ENCODE peak calls at places on chromosomes 16 and 17, in ten cellular contexts. O, N, R, C, Y, E, K, U, B and W are unnamed samples.

GRCh38 chr17:31740611-31741082 is 118.4 kb downstream of the COPRS start:
- DNase-seq in O (no peak), N (no peak), R (peak; percentile 76), C (no peak), Y (no peak), E (peak; percentile 91), K (no peak), U (no peak), B (no peak), W (no peak)

GRCh38 chr16:49459953-49460735 is 86.5 kb downstream of the C16orf78 start:
- DNase-seq in O (no peak), N (no peak), R (no peak), C (no peak), Y (peak; percentile 11), E (no peak), K (no peak), U (peak; percentile 1), B (no peak), W (no peak)

GRCh38 chr16:14600164-14600563 is 29.9 kb downstream of the PARN start:
- DNase-seq in O (no peak), N (peak; percentile 12), R (no peak), C (peak; percentile 17), Y (no peak), E (peak; percentile 41), K (peak; percentile 34), U (no peak), B (peak; percentile 59), W (no peak)

GRCh38 chr16:48526958-48527331 is 83.0 kb downstream of the N4BP1 start:
- DNase-seq in O (no peak), N (no peak), R (no peak), C (no peak), Y (no peak), E (no peak), K (no peak), U (no peak), B (no peak), W (peak; percentile 56)

GRCh38 chr17:82949984-82950383 is 110.2 kb upstream of the ZNF750 start:
- DNase-seq in O (no peak), N (no peak), R (no peak), C (no peak), Y (no peak), E (no peak), K (no peak), U (no peak), B (no peak), W (no peak)

GRCh38 chr16:77825196-77825595 is 36.8 kb downstream of the VAT1L start:
- DNase-seq in O (no peak), N (no peak), R (no peak), C (no peak), Y (no peak), E (no peak), K (no peak), U (no peak), B (no peak), W (no peak)

GRCh38 chr16:80122155-80122554 is 418.6 kb upstream of the DYNLRB2 start:
- DNase-seq in O (no peak), N (no peak), R (no peak), C (no peak), Y (no peak), E (no peak), K (no peak), U (peak; percentile 45), B (no peak), W (no peak)

GRCh38 chr16:19837331-19837943 is 47.2 kb downstream of the GPRC5B start:
- DNase-seq in O (no peak), N (no peak), R (no peak), C (no peak), Y (no peak), E (no peak), K (peak; percentile 80), U (no peak), B (no peak), W (no peak)

GRCh38 chr17:42521666-42522262 is 14.3 kb upstream of the NAGLU start:
- DNase-seq in O (no peak), N (no peak), R (no peak), C (no peak), Y (no peak), E (no peak), K (no peak), U (no peak), B (no peak), W (no peak)

GRCh38 chr17:42520540-42520951 is 15.5 kb upstream of the NAGLU start:
- DNase-seq in O (no peak), N (no peak), R (no peak), C (no peak), Y (no peak), E (no peak), K (peak; percentile 36), U (no peak), B (no peak), W (no peak)

GRCh38 chr17:42522263-42522790 is 13.7 kb upstream of the NAGLU start:
- DNase-seq in O (no peak), N (no peak), R (no peak), C (no peak), Y (no peak), E (no peak), K (no peak), U (no peak), B (no peak), W (no peak)

GRCh38 chr17:42521036-42521435 is 15.0 kb upstream of the NAGLU start:
- DNase-seq in O (no peak), N (no peak), R (no peak), C (no peak), Y (no peak), E (no peak), K (no peak), U (no peak), B (no peak), W (no peak)

DNA sequence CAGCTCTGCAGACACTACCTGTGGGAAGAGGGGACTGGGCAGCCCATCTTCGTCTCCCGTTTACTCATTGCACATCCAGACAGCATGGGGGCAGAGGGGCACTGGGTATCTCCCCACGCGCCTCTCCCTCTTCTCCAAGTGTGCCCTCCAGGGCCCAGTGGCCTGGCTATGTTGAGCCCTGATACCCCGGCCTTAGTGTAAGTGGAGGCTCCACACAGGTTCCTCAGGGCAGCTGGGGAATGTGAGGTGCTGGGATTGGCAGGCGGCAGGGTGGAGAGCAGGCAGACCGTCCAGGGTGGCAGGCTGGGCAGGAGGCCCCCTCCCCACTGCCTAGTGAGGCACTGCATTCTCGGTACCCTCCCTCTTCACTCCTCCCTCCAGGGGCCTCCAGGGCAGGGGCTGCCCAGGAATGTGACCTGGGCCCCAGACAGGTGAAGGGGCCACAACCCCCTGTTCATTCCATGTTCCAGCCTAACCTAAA is 13.2 kb upstream of the NAGLU start:
- DNase-seq in O (no peak), N (no peak), R (no peak), C (no peak), Y (no peak), E (no peak), K (no peak), U (no peak), B (no peak), W (no peak)
- H3K27ac ChIP-seq in O (no peak overlapping the region), N (no peak overlapping the region), R (peak overlapping the region; percentile 100), C (peak overlapping the region; percentile 97), Y (no peak overlapping the region), E (peak overlapping the region; percentile 99), K (no peak overlapping the region), U (peak overlapping the region; percentile 95), B (peak overlapping the region; percentile 95), W (peak overlapping the region; percentile 97)

GRCh38 chr16:24978370-24978914 is 36.7 kb downstream of the ARHGAP17 start:
- DNase-seq in O (no peak), N (no peak), R (no peak), C (no peak), Y (no peak), E (no peak), K (no peak), U (no peak), B (no peak), W (peak; percentile 39)

GRCh38 chr16:24976061-24976779 is 38.9 kb downstream of the ARHGAP17 start:
- DNase-seq in O (no peak), N (no peak), R (no peak), C (no peak), Y (no peak), E (no peak), K (no peak), U (no peak), B (no peak), W (no peak)

GRCh38 chr16:24976971-24977672 is 38.0 kb downstream of the ARHGAP17 start:
- DNase-seq in O (no peak), N (no peak), R (no peak), C (no peak), Y (no peak), E (no peak), K (no peak), U (no peak), B (no peak), W (no peak)

GRCh38 chr16:24975428-24975889 is 39.7 kb downstream of the ARHGAP17 start:
- DNase-seq in O (no peak), N (no peak), R (no peak), C (no peak), Y (no peak), E (peak; percentile 66), K (no peak), U (no peak), B (peak; percentile 19), W (peak; percentile 11)

DNA sequence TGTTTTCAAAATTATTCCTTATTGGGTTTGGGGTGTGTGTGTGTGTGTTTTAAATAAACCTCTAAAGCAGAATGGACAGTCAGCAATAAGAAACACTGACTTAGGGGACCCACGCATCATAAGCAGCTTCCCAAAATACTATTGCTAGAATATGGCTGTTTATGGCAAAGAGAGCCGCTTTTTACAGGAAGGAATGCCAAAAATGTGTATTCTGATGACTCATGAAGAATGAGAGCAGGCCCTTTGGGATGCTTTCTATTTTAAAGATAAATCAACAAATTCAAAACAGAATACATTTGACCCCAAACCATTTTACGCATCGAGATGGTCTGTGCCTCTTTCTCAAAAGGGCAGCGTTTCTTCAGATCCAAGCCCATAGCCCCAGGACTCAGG is 37.5 kb downstream of the ARHGAP17 start:
- DNase-seq in O (no peak), N (no peak), R (peak; percentile 48), C (no peak), Y (no peak), E (peak; percentile 83), K (no peak), U (no peak), B (peak; percentile 27), W (no peak)
- H3K4me3 ChIP-seq in O (no peak overlapping the region), N (no peak overlapping the region), R (no peak overlapping the region), C (no peak overlapping the region), Y (no peak overlapping the region), E (no peak overlapping the region), K (no peak overlapping the region), U (no peak overlapping the region), B (no peak overlapping the region), W (no peak overlapping the region)

DNA sequence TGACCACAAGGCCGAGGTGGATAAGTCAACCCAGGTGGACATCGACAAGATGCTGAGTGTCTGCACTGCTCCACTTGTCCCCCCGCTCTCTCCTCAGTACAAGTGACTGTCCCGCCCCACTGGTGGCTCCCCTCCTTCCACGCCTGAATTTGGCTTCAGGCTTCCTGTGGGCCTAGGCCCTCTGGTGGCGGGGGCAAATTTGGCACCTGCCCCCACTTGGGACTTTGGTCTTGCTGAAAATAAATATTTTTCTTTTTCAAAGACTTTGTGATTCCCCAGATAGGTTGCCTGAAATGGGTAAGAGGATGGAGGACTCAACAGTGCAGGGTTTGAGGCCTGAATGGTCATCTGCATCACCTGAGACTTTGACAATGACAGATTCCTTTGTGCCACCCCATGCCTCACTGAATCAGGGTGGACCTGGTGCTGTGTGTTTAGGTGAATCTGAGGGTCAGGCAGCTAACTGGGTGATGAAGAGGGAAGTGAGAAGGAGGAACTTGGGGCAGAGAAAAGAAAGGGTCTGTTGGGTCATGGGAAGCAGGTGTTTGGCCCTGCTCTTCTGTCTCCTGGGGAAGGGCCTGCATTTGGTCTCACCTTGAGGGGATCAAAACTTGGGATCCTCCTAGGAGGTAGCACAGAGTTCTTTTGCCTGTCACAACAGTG is 2.0 kb downstream of the C16orf86 start:
- DNase-seq in O (no peak), N (no peak), R (no peak), C (no peak), Y (no peak), E (no peak), K (no peak), U (no peak), B (no peak), W (no peak)
- H3K27ac ChIP-seq in O (no peak overlapping the region), N (no peak overlapping the region), R (no peak overlapping the region), C (no peak overlapping the region), Y (no peak overlapping the region), E (no peak overlapping the region), K (no peak overlapping the region), U (no peak overlapping the region), B (peak overlapping the region; percentile 55), W (no peak overlapping the region)

DNA sequence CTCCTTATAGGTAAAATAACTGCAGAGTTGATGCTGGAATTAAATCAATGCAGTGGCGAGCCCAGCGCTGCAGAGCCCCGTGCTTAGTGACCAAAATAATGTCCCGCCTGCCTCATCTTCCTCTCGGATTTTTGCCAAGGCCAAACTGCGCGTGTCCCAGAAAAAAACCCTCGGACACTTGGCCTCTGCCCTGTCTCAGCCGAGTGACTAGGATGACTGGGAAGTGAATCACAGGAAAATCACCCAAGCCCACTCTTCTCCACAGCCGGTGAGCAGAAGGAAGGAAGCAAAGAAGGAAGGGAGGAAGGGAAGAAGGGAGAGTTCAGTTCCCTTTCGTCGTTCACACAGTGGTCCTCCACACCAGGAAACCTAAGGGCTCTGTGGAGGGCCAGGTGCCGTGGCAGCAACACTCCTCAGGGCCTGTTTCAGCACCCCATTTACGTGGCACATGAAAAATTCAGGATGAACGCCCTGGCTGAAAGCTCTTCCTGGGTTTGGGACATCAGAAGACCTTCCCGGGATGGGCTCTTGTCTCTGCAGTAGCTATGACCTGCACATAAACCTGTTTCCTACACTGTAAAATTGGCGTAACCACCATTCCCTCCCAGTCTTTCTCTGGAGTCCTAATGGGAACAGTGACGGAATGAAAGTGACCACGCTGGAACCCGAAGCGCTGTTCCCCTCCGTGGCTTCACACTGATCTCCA is 25.4 kb upstream of the HOXB13 start:
- DNase-seq in O (no peak), N (no peak), R (no peak), C (no peak), Y (no peak), E (no peak), K (no peak), U (no peak), B (no peak), W (no peak)
- H3K4me3 ChIP-seq in O (no peak overlapping the region), N (no peak overlapping the region), R (no peak overlapping the region), C (no peak overlapping the region), Y (no peak overlapping the region), E (no peak overlapping the region), K (no peak overlapping the region), U (no peak overlapping the region), B (no peak overlapping the region), W (no peak overlapping the region)